ENCODE peak calls at places on chromosomes 1 and 21, in seven cellular contexts. W, H, V, C, X, T and E are unnamed samples.

GRCh38 chr1:25797939-25798338 is 2.1 kb upstream of the SELENON start:
- DNase-seq in W (no peak), H (no peak), V (no peak), C (no peak), X (peak; percentile 63), T (peak; percentile 81), E (no peak)

GRCh38 chr1:85502171-85502570 is 37.2 kb upstream of the DDAH1 start:
- DNase-seq in W (no peak), H (no peak), V (no peak), C (peak; percentile 86), X (no peak), T (no peak), E (no peak)

GRCh38 chr1:91876751-91877573 is 9.0 kb downstream of the TGFBR3 start:
- DNase-seq in W (no peak), H (no peak), V (no peak), C (no peak), X (no peak), T (no peak), E (no peak)

GRCh38 chr1:202144510-202145324 is at the start of gene ARL8A:
- DNase-seq in W (peak; percentile 80), H (no peak), V (no peak), C (peak; percentile 10), X (peak; percentile 73), T (peak; percentile 90), E (peak; percentile 51)

GRCh38 chr1:78722947-78723346 is 73.3 kb downstream of the IFI44 start:
- DNase-seq in W (no peak), H (no peak), V (no peak), C (peak; percentile 36), X (no peak), T (no peak), E (no peak)

GRCh38 chr1:12052997-12053686 is 10.0 kb upstream of the TNFRSF8 start:
- DNase-seq in W (no peak), H (no peak), V (no peak), C (no peak), X (no peak), T (no peak), E (no peak)

GRCh38 chr1:177411371-177411770 is 240.6 kb downstream of the BRINP2 start:
- DNase-seq in W (no peak), H (no peak), V (no peak), C (no peak), X (no peak), T (no peak), E (no peak)

GRCh38 chr21:44499631-44500030 is 40.4 kb downstream of the KRTAP10-1 start:
- DNase-seq in W (no peak), H (no peak), V (no peak), C (no peak), X (no peak), T (no peak), E (no peak)

GRCh38 chr1:163673756-163674155 is 352.0 kb downstream of the NUF2 start:
- DNase-seq in W (no peak), H (no peak), V (no peak), C (peak; percentile 23), X (no peak), T (no peak), E (peak; percentile 14)

GRCh38 chr1:225877570-225877969 is 4.6 kb downstream of the TMEM63A start:
- DNase-seq in W (peak; percentile 67), H (no peak), V (no peak), C (peak; percentile 45), X (peak; percentile 76), T (peak; percentile 63), E (peak; percentile 90)

GRCh38 chr1:167171286-167171929 is 49.3 kb upstream of the POU2F1 start:
- DNase-seq in W (no peak), H (no peak), V (no peak), C (no peak), X (no peak), T (no peak), E (no peak)

GRCh38 chr1:71921935-71922559 is 360.3 kb downstream of the NEGR1 start:
- DNase-seq in W (no peak), H (no peak), V (no peak), C (no peak), X (no peak), T (no peak), E (no peak)

GRCh38 chr1:981955-982558 is at the start of gene PERM1:
- DNase-seq in W (no peak), H (no peak), V (no peak), C (no peak), X (no peak), T (no peak), E (no peak)

GRCh38 chr1:119713039-119713537 is 1.4 kb downstream of the PHGDH start:
- DNase-seq in W (no peak), H (no peak), V (no peak), C (peak; percentile 31), X (no peak), T (no peak), E (no peak)

GRCh38 chr1:55217226-55217996 is 2.2 kb upstream of the USP24 start:
- DNase-seq in W (no peak), H (no peak), V (no peak), C (no peak), X (no peak), T (peak; percentile 38), E (no peak)

GRCh38 chr21:42164064-42164789 is 54.7 kb upstream of the ABCG1 start:
- DNase-seq in W (peak; percentile 83), H (peak; percentile 81), V (no peak), C (no peak), X (peak; percentile 83), T (peak; percentile 54), E (peak; percentile 53)

GRCh38 chr1:94693029-94693428 is 127.1 kb upstream of the SLC44A3 start:
- DNase-seq in W (no peak), H (no peak), V (no peak), C (no peak), X (no peak), T (no peak), E (no peak)

GRCh38 chr1:29258974-29259801 is 22.9 kb downstream of the PTPRU start:
- DNase-seq in W (no peak), H (no peak), V (no peak), C (no peak), X (no peak), T (peak; percentile 39), E (no peak)

GRCh38 chr1:108816049-108816882 is 40.6 kb downstream of the AKNAD1 start:
- DNase-seq in W (peak; percentile 56), H (peak; percentile 87), V (no peak), C (peak; percentile 93), X (peak; percentile 45), T (peak; percentile 35), E (peak; percentile 92)

GRCh38 chr1:155979525-155980343 is 1.4 kb upstream of the ARHGEF2 start:
- DNase-seq in W (peak; percentile 50), H (no peak), V (no peak), C (no peak), X (no peak), T (peak; percentile 81), E (no peak)

GRCh38 chr21:33541756-33542639 is at the start of gene GART:
- DNase-seq in W (peak; percentile 88), H (peak; percentile 92), V (peak; percentile 67), C (peak; percentile 65), X (peak; percentile 86), T (peak; percentile 92), E (peak; percentile 72)
- TF ChIP-seq POLR2A in W (no peak), H (peak; percentile 88), V (no peak), C (peak; percentile 71), X (no peak), T (peak; percentile 97), E (no peak)

DNA sequence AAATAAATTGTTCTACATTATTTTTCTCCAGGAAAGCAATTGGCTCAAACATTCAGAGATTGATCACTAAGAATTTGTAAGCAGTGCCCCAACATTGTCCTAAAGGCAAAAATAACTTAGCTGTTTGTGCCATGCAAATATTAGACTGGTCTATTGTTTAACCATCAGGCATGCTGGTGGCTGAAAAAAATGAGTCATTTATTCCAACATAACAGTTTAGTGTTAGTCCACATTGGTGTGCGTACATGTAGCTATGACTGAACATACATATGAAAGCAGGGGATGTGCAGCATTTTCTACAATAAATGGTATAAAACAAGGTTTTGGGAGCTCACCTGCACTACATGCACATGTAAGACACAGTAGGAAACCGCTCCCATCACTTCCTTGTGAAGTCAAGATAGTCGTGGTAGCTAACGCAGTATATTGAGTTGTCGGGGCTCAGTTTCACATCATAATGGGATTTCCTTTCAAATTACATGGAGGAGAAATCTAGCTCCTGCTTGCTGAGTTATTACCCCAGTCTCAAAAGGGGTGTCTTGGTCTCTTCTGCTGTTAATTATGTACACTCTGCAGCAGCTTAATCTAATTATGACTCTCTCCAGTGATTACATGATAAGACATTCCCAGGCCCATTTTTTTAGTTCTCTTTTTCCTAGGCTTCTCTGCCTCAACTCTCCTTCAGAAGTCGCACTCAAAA is 199.4 kb downstream of the LYPLAL1 start:
- DNase-seq in W (no peak), H (no peak), V (no peak), C (no peak), X (no peak), T (no peak), E (no peak)
- H3K4me3 ChIP-seq in W (no peak overlapping the region), H (no peak overlapping the region), V (no peak overlapping the region), C (no peak overlapping the region), X (no peak overlapping the region), T (no peak overlapping the region), E (no peak overlapping the region)

DNA sequence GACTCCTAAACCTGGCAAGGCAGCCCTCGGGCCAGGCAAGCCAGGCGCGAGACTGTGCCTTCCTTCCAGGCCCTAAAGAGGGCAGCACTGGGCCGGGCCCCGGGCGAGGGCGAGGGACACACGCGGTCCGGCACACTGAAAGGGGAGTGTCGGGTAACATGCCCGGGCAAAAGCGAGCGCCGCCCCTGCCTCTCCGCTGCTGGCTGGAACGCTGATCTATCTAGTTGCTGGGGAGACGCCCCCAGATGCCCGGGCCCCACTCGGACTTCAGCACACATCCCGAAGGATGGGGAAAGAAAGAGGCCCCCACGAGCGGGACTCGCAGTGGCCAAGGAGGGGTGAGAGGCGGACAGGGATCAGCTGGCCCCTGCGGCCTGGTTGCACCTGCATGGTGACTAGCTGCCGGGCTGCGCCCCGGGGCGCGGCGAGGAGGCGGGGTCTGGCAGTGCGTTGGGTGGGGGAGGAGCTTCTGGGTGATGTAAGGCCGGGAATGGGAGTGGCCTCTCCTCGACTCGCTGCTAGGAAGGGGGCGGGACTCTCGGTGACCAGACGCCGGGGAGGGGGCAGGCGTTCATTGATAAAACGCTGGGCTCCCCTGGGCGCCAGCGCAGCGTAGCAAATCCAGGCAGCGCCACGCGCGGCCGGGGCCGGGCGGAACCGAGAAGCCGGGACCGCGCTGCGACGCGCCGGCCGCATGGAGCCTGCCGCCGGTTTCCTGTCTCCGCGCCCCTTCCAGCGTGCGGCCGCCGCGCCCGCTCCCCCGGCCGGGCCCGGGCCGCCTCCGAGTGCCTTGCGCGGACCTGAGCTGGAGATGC is at the start of gene PLK3:
- DNase-seq in W (peak; percentile 99), H (peak; percentile 99), V (peak; percentile 95), C (peak; percentile 98), X (peak; percentile 98), T (peak; percentile 99), E (peak; percentile 99)
- TF ChIP-seq POLR2A in W (peak; percentile 92), H (peak; percentile 99), V (no peak), C (peak; percentile 99), X (no peak), T (peak; percentile 91), E (peak; percentile 65)

DNA sequence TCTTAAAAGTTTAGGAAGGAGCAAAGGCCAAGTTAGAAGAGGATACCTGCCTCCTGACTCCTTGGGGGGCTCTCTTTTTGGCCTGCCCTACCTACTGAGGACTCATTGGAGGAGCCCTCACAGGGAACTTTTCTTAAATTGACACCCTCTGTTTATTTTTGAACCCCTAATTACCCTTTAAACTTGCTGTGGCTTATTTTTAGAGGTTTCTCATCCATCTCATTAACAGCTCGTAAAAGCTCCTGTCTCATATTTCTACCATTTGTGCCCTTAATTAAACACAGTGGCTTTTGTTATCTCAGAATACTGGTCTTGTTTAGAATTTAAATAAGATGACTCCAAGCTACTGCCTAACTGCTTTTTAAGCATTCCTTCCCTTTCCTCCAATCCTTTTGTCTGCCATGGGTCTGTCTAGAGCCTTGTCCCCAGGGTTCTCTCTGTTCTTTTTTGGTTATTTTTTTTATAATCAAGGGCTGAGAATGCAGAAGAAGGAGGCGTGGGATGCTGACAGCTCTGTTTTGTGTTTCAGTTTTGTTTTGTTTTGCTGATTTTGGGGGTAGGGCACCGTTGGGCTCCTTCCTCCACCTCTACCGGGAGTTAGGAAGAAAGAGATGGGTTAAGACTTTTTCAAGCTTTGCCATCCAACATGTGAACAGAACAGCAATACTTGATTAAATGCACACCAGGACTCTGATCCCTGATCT is 78.0 kb downstream of the SYT6 start:
- DNase-seq in W (no peak), H (no peak), V (no peak), C (no peak), X (no peak), T (no peak), E (peak; percentile 12)
- H3K4me3 ChIP-seq in W (no peak overlapping the region), H (no peak overlapping the region), V (no peak overlapping the region), C (no peak overlapping the region), X (no peak overlapping the region), T (no peak overlapping the region), E (no peak overlapping the region)